ENCODE peak calls at places on chromosome 22, in seven cellular contexts. One of them, this sample, is unnamed.
A peak's percentile ranks its signal among the peaks of the same experiment; 100 is the strongest.

GRCh38 chr22:40748388-40748970 is 69.2 kb downstream of the MCHR1 start:
- DNase-seq in HCT116: no peak
- DNase-seq in pancreas: no peak
- DNase-seq in right lobe of liver: no peak
- DNase-seq in endodermal cell: peak; percentile 56
- DNase-seq in AG04450: no peak
- DNase-seq in gastrocnemius medialis: no peak
- DNase-seq in this sample: no peak

GRCh38 chr22:36197065-36197440 is 4.6 kb downstream of the APOL4 start:
- DNase-seq in endodermal cell: peak; percentile 92
- DNase-seq in right lobe of liver: no peak
- DNase-seq in HCT116: no peak
- DNase-seq in gastrocnemius medialis: peak; percentile 44
- DNase-seq in AG04450: no peak
- DNase-seq in pancreas: no peak
- DNase-seq in this sample: no peak

GRCh38 chr22:29275819-29276565 is 7.9 kb downstream of the EWSR1 start:
- DNase-seq in pancreas: no peak
- DNase-seq in gastrocnemius medialis: no peak
- DNase-seq in right lobe of liver: no peak
- DNase-seq in HCT116: no peak
- DNase-seq in endodermal cell: no peak
- DNase-seq in AG04450: no peak
- DNase-seq in this sample: no peak

GRCh38 chr22:49801391-49802060 is 26.1 kb downstream of the BRD1 start:
- DNase-seq in gastrocnemius medialis: no peak
- DNase-seq in pancreas: peak; percentile 55
- DNase-seq in HCT116: no peak
- DNase-seq in right lobe of liver: no peak
- DNase-seq in AG04450: no peak
- DNase-seq in endodermal cell: no peak
- DNase-seq in this sample: no peak

GRCh38 chr22:25970348-25970995 is 198.8 kb upstream of the SEZ6L start:
- DNase-seq in AG04450: no peak
- DNase-seq in endodermal cell: peak; percentile 84
- DNase-seq in pancreas: no peak
- DNase-seq in right lobe of liver: no peak
- DNase-seq in HCT116: no peak
- DNase-seq in gastrocnemius medialis: peak; percentile 42
- DNase-seq in this sample: no peak

GRCh38 chr22:27214691-27215090 is 557.3 kb downstream of the MIAT start:
- DNase-seq in HCT116: no peak
- DNase-seq in AG04450: no peak
- DNase-seq in pancreas: no peak
- DNase-seq in right lobe of liver: no peak
- DNase-seq in endodermal cell: no peak
- DNase-seq in gastrocnemius medialis: no peak
- DNase-seq in this sample: no peak

GRCh38 chr22:43491737-43492136 is 79.9 kb downstream of the MPPED1 start:
- DNase-seq in pancreas: no peak
- DNase-seq in gastrocnemius medialis: no peak
- DNase-seq in HCT116: no peak
- DNase-seq in right lobe of liver: no peak
- DNase-seq in endodermal cell: no peak
- DNase-seq in AG04450: no peak
- DNase-seq in this sample: no peak

GRCh38 chr22:40519284-40519947 is 117.1 kb downstream of the MRTFA start:
- DNase-seq in HCT116: no peak
- DNase-seq in pancreas: no peak
- DNase-seq in AG04450: no peak
- DNase-seq in right lobe of liver: no peak
- DNase-seq in gastrocnemius medialis: no peak
- DNase-seq in endodermal cell: no peak
- DNase-seq in this sample: no peak

GRCh38 chr22:48496226-48496845 is 1331.3 kb downstream of the BRD1 start:
- DNase-seq in AG04450: no peak
- DNase-seq in gastrocnemius medialis: no peak
- DNase-seq in pancreas: peak; percentile 42
- DNase-seq in endodermal cell: no peak
- DNase-seq in HCT116: no peak
- DNase-seq in right lobe of liver: no peak
- DNase-seq in this sample: no peak

GRCh38 chr22:22060200-22061084 is 77.9 kb upstream of the TOP3B start:
- DNase-seq in HCT116: peak; percentile 22
- DNase-seq in right lobe of liver: peak; percentile 78
- DNase-seq in pancreas: peak; percentile 62
- DNase-seq in AG04450: no peak
- DNase-seq in gastrocnemius medialis: peak; percentile 16
- DNase-seq in endodermal cell: peak; percentile 96
- DNase-seq in this sample: peak; percentile 41

GRCh38 chr22:23098230-23098705 is 27.9 kb downstream of the GNAZ start:
- DNase-seq in AG04450: no peak
- DNase-seq in right lobe of liver: no peak
- DNase-seq in pancreas: no peak
- DNase-seq in endodermal cell: no peak
- DNase-seq in gastrocnemius medialis: no peak
- DNase-seq in HCT116: no peak
- DNase-seq in this sample: no peak

GRCh38 chr22:23752090-23752691 is 1.3 kb upstream of the ZNF70 start:
- DNase-seq in gastrocnemius medialis: peak; percentile 34
- DNase-seq in endodermal cell: no peak
- DNase-seq in right lobe of liver: no peak
- DNase-seq in HCT116: no peak
- DNase-seq in pancreas: no peak
- DNase-seq in AG04450: no peak
- DNase-seq in this sample: no peak

GRCh38 chr22:23233746-23234408 is 53.6 kb downstream of the BCR start:
- DNase-seq in endodermal cell: no peak
- DNase-seq in right lobe of liver: no peak
- DNase-seq in AG04450: peak; percentile 62
- DNase-seq in pancreas: no peak
- DNase-seq in HCT116: no peak
- DNase-seq in gastrocnemius medialis: no peak
- DNase-seq in this sample: no peak

GRCh38 chr22:43376765-43377485 is 33.8 kb upstream of the SCUBE1 start:
- DNase-seq in pancreas: no peak
- DNase-seq in endodermal cell: peak; percentile 82
- DNase-seq in gastrocnemius medialis: no peak
- DNase-seq in HCT116: no peak
- DNase-seq in AG04450: no peak
- DNase-seq in right lobe of liver: no peak
- DNase-seq in this sample: no peak

GRCh38 chr22:49237279-49237678 is 590.4 kb downstream of the BRD1 start:
- DNase-seq in gastrocnemius medialis: no peak
- DNase-seq in pancreas: no peak
- DNase-seq in endodermal cell: no peak
- DNase-seq in right lobe of liver: no peak
- DNase-seq in AG04450: no peak
- DNase-seq in HCT116: no peak
- DNase-seq in this sample: no peak

GRCh38 chr22:25485626-25486545 is 78.6 kb upstream of the GRK3 start:
- DNase-seq in HCT116: no peak
- DNase-seq in endodermal cell: no peak
- DNase-seq in gastrocnemius medialis: no peak
- DNase-seq in right lobe of liver: no peak
- DNase-seq in AG04450: no peak
- DNase-seq in pancreas: no peak
- DNase-seq in this sample: no peak

GRCh38 chr22:28923826-28924732 is 40.7 kb downstream of the ZNRF3 start:
- DNase-seq in AG04450: no peak
- DNase-seq in endodermal cell: no peak
- DNase-seq in HCT116: peak; percentile 55
- DNase-seq in right lobe of liver: peak; percentile 92
- DNase-seq in pancreas: peak; percentile 87
- DNase-seq in gastrocnemius medialis: peak; percentile 66
- DNase-seq in this sample: no peak

GRCh38 chr22:47796128-47796908 is 1033.9 kb downstream of the TBC1D22A start:
- DNase-seq in gastrocnemius medialis: no peak
- DNase-seq in pancreas: no peak
- DNase-seq in AG04450: no peak
- DNase-seq in HCT116: no peak
- DNase-seq in right lobe of liver: no peak
- DNase-seq in endodermal cell: peak; percentile 15
- DNase-seq in this sample: no peak

GRCh38 chr22:31637938-31638618 is 23.9 kb downstream of the PISD start:
- DNase-seq in right lobe of liver: no peak
- DNase-seq in AG04450: no peak
- DNase-seq in gastrocnemius medialis: peak; percentile 38
- DNase-seq in endodermal cell: peak; percentile 40
- DNase-seq in HCT116: no peak
- DNase-seq in pancreas: no peak
- DNase-seq in this sample: no peak

GRCh38 chr22:24115247-24116207 is 65.8 kb upstream of the SUSD2 start:
- DNase-seq in AG04450: no peak
- DNase-seq in right lobe of liver: no peak
- DNase-seq in HCT116: no peak
- DNase-seq in pancreas: no peak
- DNase-seq in endodermal cell: no peak
- DNase-seq in gastrocnemius medialis: no peak
- DNase-seq in this sample: no peak

GRCh38 chr22:28986366-28986765 is 75.3 kb downstream of the C22orf31 start:
- DNase-seq in right lobe of liver: no peak
- DNase-seq in AG04450: no peak
- DNase-seq in gastrocnemius medialis: no peak
- DNase-seq in pancreas: no peak
- DNase-seq in endodermal cell: no peak
- DNase-seq in HCT116: no peak
- DNase-seq in this sample: no peak

GRCh38 chr22:42347281-42347824 is 76.9 kb upstream of the TCF20 start:
- DNase-seq in endodermal cell: no peak
- DNase-seq in pancreas: no peak
- DNase-seq in AG04450: no peak
- DNase-seq in gastrocnemius medialis: no peak
- DNase-seq in right lobe of liver: no peak
- DNase-seq in HCT116: no peak
- DNase-seq in this sample: no peak

GRCh38 chr22:42344391-42344861 is 74.0 kb upstream of the TCF20 start:
- DNase-seq in HCT116: no peak
- DNase-seq in pancreas: no peak
- DNase-seq in right lobe of liver: no peak
- DNase-seq in endodermal cell: peak; percentile 89
- DNase-seq in AG04450: no peak
- DNase-seq in gastrocnemius medialis: no peak
- DNase-seq in this sample: no peak

GRCh38 chr22:42343551-42344081 is 73.2 kb upstream of the TCF20 start:
- DNase-seq in AG04450: no peak
- DNase-seq in gastrocnemius medialis: no peak
- DNase-seq in endodermal cell: no peak
- DNase-seq in HCT116: no peak
- DNase-seq in pancreas: no peak
- DNase-seq in right lobe of liver: no peak
- DNase-seq in this sample: no peak

GRCh38 chr22:42346722-42347121 is 76.3 kb upstream of the TCF20 start:
- DNase-seq in AG04450: no peak
- DNase-seq in HCT116: no peak
- DNase-seq in pancreas: no peak
- DNase-seq in right lobe of liver: no peak
- DNase-seq in gastrocnemius medialis: no peak
- DNase-seq in endodermal cell: no peak
- DNase-seq in this sample: no peak

DNA sequence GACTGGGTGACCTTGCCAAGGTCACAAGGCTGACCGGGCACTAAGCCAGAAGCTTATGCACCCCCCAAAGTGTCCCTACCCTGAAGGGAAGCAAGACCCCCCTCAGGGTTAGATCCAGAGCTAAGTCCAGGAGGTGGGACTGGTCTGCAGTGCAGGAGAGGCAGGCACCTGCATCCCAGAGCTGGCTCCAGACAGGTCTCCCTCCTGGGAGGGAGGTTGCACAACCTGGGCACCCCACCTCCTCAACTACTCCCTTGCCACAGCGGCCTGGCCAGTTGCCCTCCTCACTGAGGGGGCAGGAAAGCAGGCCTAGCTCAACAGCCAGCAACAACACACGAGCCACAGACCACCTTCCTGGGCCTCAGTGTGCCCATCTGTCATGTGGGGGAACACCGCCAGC is 75.0 kb upstream of the TCF20 start:
- DNase-seq in HCT116: no peak
- DNase-seq in endodermal cell: no peak
- DNase-seq in gastrocnemius medialis: no peak
- DNase-seq in AG04450: no peak
- DNase-seq in pancreas: no peak
- DNase-seq in right lobe of liver: no peak
- DNase-seq in this sample: no peak
- H3K27ac ChIP-seq in HCT116: no peak overlapping the region
- H3K27ac ChIP-seq in endodermal cell: no peak overlapping the region
- H3K27ac ChIP-seq in gastrocnemius medialis: no peak overlapping the region
- H3K27ac ChIP-seq in AG04450: no peak overlapping the region
- H3K27ac ChIP-seq in pancreas: no peak overlapping the region
- H3K27ac ChIP-seq in right lobe of liver: no peak overlapping the region
- H3K27ac ChIP-seq in this sample: peak overlapping the region; percentile 80

DNA sequence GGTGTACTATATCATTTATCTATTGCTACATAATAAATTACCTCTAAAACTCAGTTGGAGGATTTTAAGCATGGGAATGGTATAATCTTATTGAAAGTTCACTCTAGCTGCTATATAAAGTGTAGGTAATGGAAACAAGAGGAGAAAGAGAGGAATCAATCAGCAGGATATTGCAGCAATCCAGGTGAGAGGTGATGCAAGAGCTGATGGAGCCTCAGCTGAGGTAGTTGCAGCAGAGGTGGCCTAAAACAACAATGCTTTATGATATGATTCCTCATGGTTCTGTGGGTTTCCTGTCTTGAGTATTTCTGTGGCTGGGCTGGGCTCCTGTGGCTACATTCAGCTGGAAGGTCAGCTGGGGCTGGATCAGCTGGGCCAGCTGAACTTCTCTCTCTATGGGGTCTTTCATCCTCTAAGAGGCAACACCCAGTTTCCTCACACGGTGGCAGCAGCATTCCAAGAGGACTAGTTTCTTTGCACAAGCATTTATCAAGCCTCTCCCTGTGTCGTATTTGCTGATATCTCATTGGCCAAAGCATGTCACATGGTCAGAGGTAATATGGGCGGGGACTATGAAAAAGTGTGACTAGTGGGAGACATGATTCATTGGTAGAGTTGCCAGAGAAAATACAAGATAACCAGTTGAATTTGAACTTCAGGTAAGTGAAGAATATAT is 135.4 kb upstream of the LARGE1 start:
- DNase-seq in HCT116: no peak
- DNase-seq in gastrocnemius medialis: no peak
- DNase-seq in pancreas: no peak
- DNase-seq in AG04450: no peak
- DNase-seq in endodermal cell: peak; percentile 90
- DNase-seq in right lobe of liver: no peak
- DNase-seq in this sample: no peak
- TF ChIP-seq CTCF in HCT116: no peak
- TF ChIP-seq CTCF in gastrocnemius medialis: no peak
- TF ChIP-seq CTCF in pancreas: no peak
- TF ChIP-seq CTCF in AG04450: no peak
- TF ChIP-seq CTCF in endodermal cell: peak; percentile 75
- TF ChIP-seq CTCF in right lobe of liver: no peak
- TF ChIP-seq CTCF in this sample: no peak

GRCh38 chr22:30574095-30574981 is at the start of gene GAL3ST1:
- DNase-seq in gastrocnemius medialis: no peak
- DNase-seq in pancreas: no peak
- DNase-seq in HCT116: no peak
- DNase-seq in endodermal cell: peak; percentile 82
- DNase-seq in right lobe of liver: peak; percentile 65
- DNase-seq in AG04450: no peak
- DNase-seq in this sample: no peak
- H3K27ac ChIP-seq in gastrocnemius medialis: no peak within 1 kb of the TSS
- H3K27ac ChIP-seq in pancreas: peak within 1 kb of the TSS; percentile 46
- H3K27ac ChIP-seq in HCT116: no peak within 1 kb of the TSS
- H3K27ac ChIP-seq in endodermal cell: no peak within 1 kb of the TSS
- H3K27ac ChIP-seq in right lobe of liver: no peak within 1 kb of the TSS
- H3K27ac ChIP-seq in AG04450: peak within 1 kb of the TSS; percentile 82
- H3K27ac ChIP-seq in this sample: peak within 1 kb of the TSS; percentile 8

GRCh38 chr22:44702479-44703219 is 645 bp downstream of the PRR5 start:
- DNase-seq in HCT116: no peak
- DNase-seq in gastrocnemius medialis: no peak
- DNase-seq in pancreas: peak; percentile 85
- DNase-seq in AG04450: no peak
- DNase-seq in right lobe of liver: no peak
- DNase-seq in endodermal cell: peak; percentile 83
- DNase-seq in this sample: no peak
- TF ChIP-seq CTCF in HCT116: no peak
- TF ChIP-seq CTCF in gastrocnemius medialis: no peak
- TF ChIP-seq CTCF in pancreas: no peak
- TF ChIP-seq CTCF in AG04450: peak; percentile 34
- TF ChIP-seq CTCF in right lobe of liver: no peak
- TF ChIP-seq CTCF in endodermal cell: no peak
- TF ChIP-seq CTCF in this sample: no peak